ENCODE peak calls at places on chromosomes 1 and 21, in six cellular contexts. E is tibial artery, D is NCI-H345, M is astrocyte of the spinal cord, U is GM18507, K is NCI-H1092. V is an unnamed sample.

GRCh38 chr1:160085686-160086089 is 4.3 kb downstream of the KCNJ9 start:
- DNase-seq in E (peak; percentile 83), D (peak; percentile 70), M (peak; percentile 70), U (peak; percentile 74), K (peak; percentile 62), V (peak; percentile 77)

GRCh38 chr1:225848044-225848955 is 33.9 kb downstream of the TMEM63A start:
- DNase-seq in E (no peak), D (peak; percentile 60), M (no peak), U (peak; percentile 22), K (no peak), V (peak; percentile 60)

GRCh38 chr21:42406201-42406601 is 2.5 kb downstream of the UBASH3A start:
- DNase-seq in E (no peak), D (no peak), M (no peak), U (no peak), K (no peak), V (no peak)

GRCh38 chr1:94081566-94082344 is 39.2 kb downstream of the ABCA4 start:
- DNase-seq in E (no peak), D (no peak), M (peak; percentile 77), U (no peak), K (no peak), V (no peak)

GRCh38 chr21:26409735-26410134 is 163.4 kb downstream of the CYYR1 start:
- DNase-seq in E (no peak), D (no peak), M (no peak), U (no peak), K (no peak), V (no peak)

GRCh38 chr1:243837907-243838546 is 12.0 kb downstream of the AKT3 start:
- DNase-seq in E (no peak), D (no peak), M (no peak), U (no peak), K (no peak), V (no peak)

GRCh38 chr1:109274533-109275476 is 8.1 kb downstream of the PSRC1 start:
- DNase-seq in E (peak; percentile 61), D (peak; percentile 56), M (peak; percentile 34), U (no peak), K (peak; percentile 23), V (peak; percentile 50)

GRCh38 chr1:64519921-64520320 is 50.0 kb downstream of the CACHD1 start:
- DNase-seq in E (no peak), D (no peak), M (peak; percentile 43), U (no peak), K (no peak), V (no peak)

GRCh38 chr1:185050823-185051451 is 5.6 kb downstream of the RNF2 start:
- DNase-seq in E (no peak), D (peak; percentile 76), M (no peak), U (no peak), K (peak; percentile 4), V (peak; percentile 12)

GRCh38 chr1:27011058-27011764 is 1.4 kb downstream of the TENT5B start:
- DNase-seq in E (peak; percentile 53), D (no peak), M (peak; percentile 88), U (no peak), K (no peak), V (no peak)

GRCh38 chr1:246954126-246954525 is 22.4 kb upstream of the AHCTF1 start:
- DNase-seq in E (peak; percentile 38), D (no peak), M (no peak), U (no peak), K (no peak), V (no peak)

GRCh38 chr1:219316066-219316465 is 142.4 kb downstream of the LYPLAL1 start:
- DNase-seq in E (no peak), D (no peak), M (no peak), U (no peak), K (no peak), V (no peak)

GRCh38 chr21:44755227-44755626 is 43.9 kb upstream of the TSPEAR start:
- DNase-seq in E (no peak), D (no peak), M (peak; percentile 73), U (no peak), K (no peak), V (no peak)

V was measured in NCI-H2081.